ENCODE peak calls at places on chromosome 5, in seven cellular contexts. R is psoas muscle, P is suprapubic skin, K is HFF-Myc, H is endothelial cell, J is RWPE1, Q is stomach. B is an unnamed sample.

GRCh38 chr5:172541119-172541763 is 86.9 kb upstream of the SH3PXD2B start:
- DNase-seq in R (no peak), J (no peak), K (no peak), Q (no peak), P (peak), H (no peak), B (no peak)

GRCh38 chr5:75536694-75537360 is 25.1 kb downstream of the POLK start:
- DNase-seq in J (no peak), R (no peak), H (no peak), K (peak), Q (no peak), P (no peak), B (no peak)

GRCh38 chr5:103119067-103119764 is 722 bp downstream of the GIN1 start:
- DNase-seq in H (no peak), K (no peak), Q (no peak), J (no peak), R (no peak), P (no peak), B (no peak)

GRCh38 chr5:138469540-138470321 is 4.5 kb downstream of the EGR1 start:
- DNase-seq in R (no peak), Q (peak), K (no peak), H (no peak), P (no peak), J (peak), B (peak)

GRCh38 chr5:1743769-1744085 is 55.9 kb downstream of the MRPL36 start:
- DNase-seq in H (no peak), Q (no peak), P (peak), J (no peak), K (no peak), R (no peak), B (no peak)

GRCh38 chr5:123476696-123477095 is 35.3 kb upstream of the CSNK1G3 start:
- DNase-seq in K (no peak), J (no peak), P (no peak), Q (no peak), R (no peak), H (no peak), B (no peak)

GRCh38 chr5:122262107-122262506 is 49.9 kb upstream of the SNCAIP start:
- DNase-seq in R (no peak), H (no peak), J (peak), K (no peak), P (no peak), Q (no peak), B (peak)

GRCh38 chr5:105350406-105351140 is 1788.0 kb upstream of the NUDT12 start:
- DNase-seq in K (no peak), P (no peak), R (no peak), H (no peak), J (no peak), Q (no peak), B (no peak)

GRCh38 chr5:10741661-10742060 is 19.4 kb downstream of the DAP start:
- DNase-seq in H (no peak), Q (no peak), K (no peak), J (no peak), R (no peak), P (no peak), B (no peak)

GRCh38 chr5:24547127-24547526 is 97.7 kb downstream of the CDH10 start:
- DNase-seq in P (no peak), H (no peak), J (no peak), Q (no peak), K (no peak), R (no peak), B (no peak)

GRCh38 chr5:94094793-94095441 is 353.5 kb upstream of the POU5F2 start:
- DNase-seq in H (no peak), K (no peak), J (no peak), R (no peak), P (no peak), Q (no peak), B (no peak)

GRCh38 chr5:7242118-7242517 is 153.8 kb upstream of the ADCY2 start:
- DNase-seq in H (no peak), R (no peak), J (no peak), Q (no peak), P (no peak), K (no peak), B (no peak)

GRCh38 chr5:9562101-9562500 is 16.2 kb upstream of the SEMA5A start:
- DNase-seq in P (no peak), Q (no peak), R (no peak), K (no peak), H (no peak), J (no peak), B (no peak)

GRCh38 chr5:90473321-90474234 is 993 bp downstream of the MBLAC2 start:
- DNase-seq in R (peak), P (no peak), J (peak), Q (no peak), H (peak), K (no peak), B (no peak)

GRCh38 chr5:80466669-80467485 is 21.0 kb upstream of the FAM151B start:
- DNase-seq in K (peak), R (no peak), H (no peak), Q (no peak), P (no peak), J (peak), B (no peak)

GRCh38 chr5:159854916-159855315 is 61.4 kb upstream of the ADRA1B start:
- DNase-seq in K (no peak), Q (no peak), P (no peak), H (no peak), J (no peak), R (no peak), B (no peak)

GRCh38 chr5:149002053-149002452 is 60.8 kb downstream of the SH3TC2 start:
- DNase-seq in Q (no peak), H (no peak), J (peak), K (peak), R (peak), P (no peak), B (peak)

GRCh38 chr5:144100702-144101101 is 69.8 kb downstream of the YIPF5 start:
- DNase-seq in R (no peak), P (no peak), K (no peak), J (no peak), H (no peak), Q (no peak), B (no peak)

GRCh38 chr5:159340511-159340910 is 10.2 kb upstream of the IL12B start:
- DNase-seq in Q (no peak), R (no peak), J (no peak), H (no peak), P (no peak), K (no peak), B (no peak)

GRCh38 chr5:74529101-74529500 is 111.4 kb downstream of the ENC1 start:
- DNase-seq in K (no peak), R (no peak), P (no peak), Q (no peak), J (no peak), H (no peak), B (no peak)

GRCh38 chr5:10420926-10421325 is 20.8 kb upstream of the ROPN1L start:
- DNase-seq in Q (no peak), J (no peak), K (no peak), P (no peak), H (no peak), R (no peak), B (no peak)

GRCh38 chr5:137718611-137719010 is 17.3 kb downstream of the KLHL3 start:
- DNase-seq in Q (no peak), K (no peak), R (no peak), P (no peak), H (no peak), J (no peak), B (no peak)

GRCh38 chr5:52041843-52042242 is 658.6 kb downstream of the ISL1 start:
- DNase-seq in Q (no peak), R (no peak), H (no peak), P (no peak), K (no peak), J (no peak), B (no peak)

GRCh38 chr5:174750720-174751119 is 26.3 kb downstream of the MSX2 start:
- DNase-seq in H (no peak), K (no peak), Q (no peak), J (peak), R (no peak), P (no peak), B (peak)

GRCh38 chr5:58987193-58987592 is 404.3 kb downstream of the RAB3C start:
- DNase-seq in K (no peak), R (no peak), J (no peak), P (no peak), H (no peak), Q (no peak), B (no peak)

GRCh38 chr5:95080026-95080425 is 204.9 kb downstream of the MCTP1 start:
- DNase-seq in J (no peak), K (no peak), Q (no peak), P (no peak), H (no peak), R (no peak), B (no peak)

GRCh38 chr5:25357605-25358004 is 712.8 kb upstream of the CDH10 start:
- DNase-seq in K (no peak), J (no peak), P (no peak), H (no peak), R (no peak), Q (no peak), B (no peak)

GRCh38 chr5:72711361-72711760 is 105.1 kb upstream of the TNPO1 start:
- DNase-seq in P (no peak), R (no peak), H (no peak), K (no peak), Q (no peak), J (no peak), B (no peak)

GRCh38 chr5:179568731-179569130 is 18.4 kb downstream of the RUFY1 start:
- DNase-seq in R (no peak), J (no peak), P (no peak), H (no peak), K (no peak), Q (no peak), B (no peak)

GRCh38 chr5:132226516-132227234 is 978 bp downstream of the P4HA2 start:
- DNase-seq in R (no peak), P (no peak), K (no peak), H (no peak), Q (peak), J (no peak), B (no peak)

GRCh38 chr5:55613112-55613868 is 78.5 kb upstream of the PLPP1 start:
- DNase-seq in R (no peak), Q (no peak), H (no peak), K (no peak), J (no peak), P (no peak), B (no peak)
- TF ChIP-seq CTCF in R (no peak), Q (no peak), H (no peak), K (no peak), J (no peak), P (no peak), B (no peak)

DNA sequence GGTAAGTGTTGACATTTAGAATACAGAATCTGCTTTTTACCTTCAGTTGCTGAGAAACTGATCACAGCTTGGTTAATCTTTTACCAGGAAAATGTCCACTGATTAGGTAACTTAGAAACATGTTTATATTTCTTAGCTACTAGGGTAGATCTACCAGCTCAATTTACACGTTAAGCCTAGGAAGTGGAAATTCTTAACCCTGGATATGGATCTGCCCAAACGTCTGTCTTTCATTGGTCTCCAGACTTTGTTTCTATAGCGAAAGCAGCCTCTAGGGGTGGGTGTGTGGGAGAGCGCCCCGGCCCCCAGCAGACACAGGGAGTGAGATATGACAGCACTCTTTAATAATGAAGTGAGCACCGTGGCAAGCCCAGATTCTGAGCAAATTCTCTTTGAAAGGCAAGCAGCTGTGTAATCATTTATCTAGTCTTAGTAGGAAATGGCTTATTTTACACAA is 141.6 kb upstream of the ZNF608 start:
- DNase-seq in R (no peak), P (no peak), K (no peak), J (no peak), H (peak), Q (no peak), B (no peak)
- TF ChIP-seq CTCF in R (no peak), P (no peak), K (no peak), J (no peak), H (no peak), Q (no peak), B (no peak)

GRCh38 chr5:127757576-127757975 is 54.4 kb downstream of the CCDC192 start:
- DNase-seq in K (peak), Q (peak), H (peak), P (no peak), J (peak), R (no peak), B (no peak)
- TF ChIP-seq CTCF in K (peak), Q (peak), H (no peak), P (peak), J (peak), R (peak), B (peak)

GRCh38 chr5:169151051-169151805 is 149.7 kb downstream of the SLIT3 start:
- DNase-seq in P (no peak), J (no peak), K (no peak), R (no peak), Q (no peak), H (no peak), B (no peak)
- TF ChIP-seq CTCF in P (no peak), J (no peak), K (no peak), R (no peak), Q (no peak), H (no peak), B (no peak)

GRCh38 chr5:133364916-133365315 is 247.4 kb downstream of the FSTL4 start:
- DNase-seq in J (no peak), P (no peak), Q (no peak), R (no peak), H (no peak), K (no peak), B (no peak)

GRCh38 chr5:133366438-133366837 is 245.9 kb downstream of the FSTL4 start:
- DNase-seq in J (no peak), R (no peak), P (no peak), H (no peak), Q (no peak), K (no peak), B (no peak)

GRCh38 chr5:133365738-133366137 is 246.6 kb downstream of the FSTL4 start:
- DNase-seq in Q (no peak), K (no peak), R (no peak), H (no peak), P (no peak), J (no peak), B (no peak)

GRCh38 chr5:133363807-133364587 is 248.3 kb downstream of the FSTL4 start:
- DNase-seq in J (no peak), K (no peak), H (no peak), R (no peak), P (no peak), Q (no peak), B (no peak)

GRCh38 chr5:133365326-133365725 is 247.0 kb downstream of the FSTL4 start:
- DNase-seq in Q (no peak), K (no peak), P (no peak), J (no peak), R (no peak), H (peak), B (no peak)
- TF ChIP-seq CTCF in Q (no peak), K (peak), P (no peak), J (no peak), R (no peak), H (peak), B (peak)

DNA sequence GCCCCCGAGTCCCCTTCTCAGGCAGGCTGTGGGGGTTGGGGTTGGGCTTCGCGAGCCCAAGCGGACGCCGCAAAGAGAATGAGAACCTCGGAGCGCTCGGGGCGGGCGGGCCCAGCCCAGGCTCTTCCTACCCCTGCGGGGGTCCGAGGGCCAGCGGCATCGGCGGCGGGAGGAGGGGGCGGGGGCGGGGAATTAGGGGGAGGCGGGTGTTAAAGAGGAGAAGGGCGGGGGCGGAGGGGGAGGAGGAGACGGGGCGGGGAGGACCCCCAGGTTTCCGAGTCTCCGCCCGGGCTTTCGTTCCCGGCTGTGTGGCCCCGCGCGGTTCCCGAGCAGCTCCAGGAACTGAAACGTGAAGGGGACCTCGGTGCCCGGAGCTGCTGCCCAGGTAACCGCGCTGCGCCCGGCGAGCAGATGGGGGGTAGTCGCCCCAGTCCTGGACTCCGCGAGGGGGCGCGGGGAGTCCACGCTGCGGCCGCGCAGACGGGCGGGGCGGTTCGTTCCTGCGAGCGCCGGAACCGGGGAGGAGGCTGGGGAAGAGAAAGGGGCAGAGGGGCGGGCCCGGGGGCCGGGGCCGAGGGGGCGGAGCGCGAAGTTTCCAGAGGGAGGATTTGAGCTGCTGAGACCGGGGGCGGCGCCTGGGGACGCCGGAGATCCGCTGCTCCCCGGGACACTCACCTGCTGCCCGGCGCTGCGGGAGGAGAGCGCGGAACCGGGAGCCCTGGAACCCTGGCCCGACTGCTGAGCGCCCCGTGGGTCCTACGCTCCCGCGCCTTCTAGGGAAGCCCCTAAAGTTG is 38.4 kb upstream of the PLEKHG4B start:
- DNase-seq in Q (peak), R (no peak), K (no peak), P (no peak), J (peak), H (peak), B (no peak)
- TF ChIP-seq CTCF in Q (no peak), R (no peak), K (no peak), P (no peak), J (peak), H (no peak), B (peak)

DNA sequence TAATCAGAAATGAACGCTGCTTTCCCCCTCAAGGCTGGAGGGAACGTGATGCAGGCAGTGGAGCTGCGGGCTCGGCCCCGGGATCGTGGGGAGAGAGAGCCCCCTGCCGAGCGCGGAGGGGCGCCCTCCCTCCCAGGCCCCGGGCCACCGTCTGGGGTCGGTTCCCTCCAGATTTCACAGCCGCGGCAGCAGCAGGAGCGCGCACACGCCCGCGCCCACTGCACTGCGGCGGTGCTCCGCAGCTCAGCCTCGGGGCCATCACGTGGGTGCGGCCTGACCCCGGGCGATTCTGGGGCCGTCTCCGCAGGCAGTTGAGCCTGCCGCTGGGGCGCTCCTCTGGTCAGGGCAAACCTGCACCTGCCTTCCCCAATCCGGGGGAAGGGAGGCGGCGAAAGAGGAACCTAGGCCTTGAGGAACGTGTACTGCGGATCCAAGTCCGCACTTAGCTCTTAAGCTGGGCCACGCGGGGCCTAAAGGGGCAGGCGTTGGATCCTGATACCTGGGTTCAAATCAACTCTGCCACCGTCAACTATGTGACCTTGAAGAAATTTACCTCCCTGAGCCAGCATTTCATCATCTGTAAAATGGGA is 9.4 kb upstream of the DELE1 start:
- DNase-seq in Q (peak), R (peak), K (no peak), J (no peak), H (peak), P (peak), B (no peak)
- TF ChIP-seq CTCF in Q (no peak), R (no peak), K (peak), J (no peak), H (no peak), P (peak), B (peak)

DNA sequence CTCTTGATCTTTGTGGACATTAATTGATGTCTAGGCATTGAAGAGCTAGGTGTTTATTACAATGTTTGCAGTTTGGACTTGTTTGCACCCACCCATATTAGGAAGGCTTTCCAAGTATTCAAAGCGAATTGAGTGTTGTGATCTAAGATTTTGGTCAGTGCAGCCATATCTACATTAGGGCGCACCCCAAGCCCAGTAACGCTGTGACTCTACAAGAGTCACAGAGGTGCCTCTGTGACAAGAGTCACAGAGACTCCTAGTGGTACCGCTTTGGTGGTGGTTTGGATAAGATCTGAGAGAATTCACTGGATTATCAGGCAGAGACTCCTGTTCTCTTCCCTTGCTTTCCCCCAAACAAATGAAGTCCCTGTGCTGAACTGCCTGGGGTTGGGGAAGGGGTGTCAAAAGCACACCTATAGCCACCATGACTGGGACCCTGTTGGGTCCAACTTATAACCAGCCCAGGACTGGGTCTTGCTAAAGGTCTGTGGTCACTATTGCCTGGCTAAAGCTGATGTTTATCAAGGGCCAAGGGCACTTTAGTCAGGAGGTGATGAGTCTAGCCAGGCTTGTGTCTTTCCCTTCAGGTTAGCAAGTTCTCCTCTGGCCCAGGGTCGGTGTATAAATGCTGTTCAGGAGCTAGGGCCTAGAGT is 114.1 kb upstream of the RIOK2 start:
- DNase-seq in K (peak), R (no peak), Q (no peak), H (peak), J (peak), P (no peak), B (no peak)
- TF ChIP-seq CTCF in K (peak), R (peak), Q (no peak), H (peak), J (peak), P (no peak), B (peak)

B was measured in AG04449.